ENCODE peak calls at places on chromosomes 2 and 18, in seven cellular contexts. P is tibial nerve, Q is suprapubic skin, R is A549, U is transverse colon, L is K562, S is SK-N-SH. J is an unnamed sample. For H3K4me1, the result is how much of the 10 kb centered on the place peaks cover.

GRCh38 chr2:205714058-205714776 is 31.9 kb downstream of the NRP2 start:
- DNase-seq in R (no peak), S (no peak), U (no peak), P (no peak), L (no peak), Q (no peak), J (no peak)

GRCh38 chr2:230657906-230658305 is 54.7 kb upstream of the CAB39 start:
- DNase-seq in R (no peak), Q (no peak), L (no peak), U (no peak), S (no peak), P (no peak), J (no peak)

GRCh38 chr2:15656090-15656489 is 64.4 kb downstream of the DDX1 start:
- DNase-seq in Q (no peak), S (no peak), P (no peak), R (no peak), U (no peak), L (no peak), J (no peak)

GRCh38 chr18:55489742-55490055 is 98.3 kb downstream of the TCF4 start:
- DNase-seq in L (no peak), Q (no peak), R (no peak), U (no peak), S (peak), P (no peak), J (no peak)

GRCh38 chr18:36493349-36494281 is 196.1 kb downstream of the FHOD3 start:
- DNase-seq in L (no peak), P (no peak), U (no peak), S (no peak), R (no peak), Q (no peak), J (no peak)

GRCh38 chr2:100646039-100646438 is 83.2 kb downstream of the PDCL3 start:
- DNase-seq in R (no peak), L (no peak), U (no peak), S (no peak), P (no peak), Q (no peak), J (no peak)

GRCh38 chr2:45968946-45969584 is 317.6 kb downstream of the PRKCE start:
- DNase-seq in U (no peak), Q (no peak), L (no peak), S (no peak), R (no peak), P (peak), J (no peak)

GRCh38 chr2:165293439-165294420 is 54.5 kb downstream of the SCN2A start:
- DNase-seq in Q (no peak), S (peak), P (no peak), L (peak), R (peak), U (peak), J (no peak)

GRCh38 chr18:7789853-7790552 is 222.9 kb downstream of the PTPRM start:
- DNase-seq in U (no peak), S (peak), R (peak), L (no peak), Q (no peak), P (no peak), J (peak)

GRCh38 chr2:183532514-183532913 is 408.3 kb downstream of the NUP35 start:
- DNase-seq in U (no peak), Q (no peak), P (no peak), R (no peak), L (no peak), S (no peak), J (no peak)

GRCh38 chr2:152042636-152043615 is 55.9 kb downstream of the CACNB4 start:
- DNase-seq in L (no peak), R (no peak), U (no peak), P (no peak), Q (no peak), S (no peak), J (no peak)

GRCh38 chr2:20667151-20667530 is 197 bp downstream of the GDF7 start:
- DNase-seq in L (peak), Q (no peak), R (no peak), S (peak), U (no peak), P (no peak), J (no peak)

GRCh38 chr2:160651416-160652200 is 158.0 kb upstream of the RBMS1 start:
- DNase-seq in Q (no peak), L (no peak), P (no peak), R (no peak), U (no peak), S (no peak), J (no peak)

GRCh38 chr2:128258218-128258617 is 60.5 kb downstream of the HS6ST1 start:
- DNase-seq in S (no peak), L (no peak), U (no peak), R (no peak), P (no peak), Q (peak), J (no peak)

GRCh38 chr2:217856871-217857270 is 145.9 kb downstream of the TNS1 start:
- DNase-seq in R (no peak), L (no peak), S (no peak), P (no peak), U (no peak), Q (no peak), J (no peak)

GRCh38 chr2:7954223-7954622 is 727.6 kb upstream of the ID2 start:
- DNase-seq in L (no peak), S (no peak), R (no peak), P (no peak), U (no peak), Q (no peak), J (no peak)

GRCh38 chr2:126774761-126775160 is 118.8 kb downstream of the GYPC start:
- DNase-seq in P (no peak), Q (no peak), R (no peak), S (no peak), U (no peak), L (no peak), J (no peak)

GRCh38 chr18:22601481-22601880 is 183.8 kb upstream of the CTAGE1 start:
- DNase-seq in Q (no peak), L (no peak), R (no peak), S (no peak), P (no peak), U (no peak), J (no peak)

GRCh38 chr2:20421988-20422678 is 24.7 kb upstream of the RHOB start:
- DNase-seq in S (no peak), L (no peak), P (peak), R (no peak), U (peak), Q (peak), J (peak)

GRCh38 chr2:53880756-53881155 is 21.0 kb upstream of the GPR75 start:
- DNase-seq in U (no peak), S (no peak), R (no peak), L (no peak), Q (no peak), P (no peak), J (no peak)
- H3K4me3 ChIP-seq in U (no peak), S (no peak), R (no peak), L (no peak), Q (no peak), P (no peak), J (no peak)

GRCh38 chr2:26870585-26871095 is 22.7 kb downstream of the DPYSL5 start:
- DNase-seq in S (no peak), P (no peak), L (no peak), Q (no peak), U (no peak), R (no peak), J (no peak)
- TF ChIP-seq EP300 in S (no peak), P (no peak), L (no peak), Q (no peak), U (no peak), R (no peak), J (no peak)

DNA sequence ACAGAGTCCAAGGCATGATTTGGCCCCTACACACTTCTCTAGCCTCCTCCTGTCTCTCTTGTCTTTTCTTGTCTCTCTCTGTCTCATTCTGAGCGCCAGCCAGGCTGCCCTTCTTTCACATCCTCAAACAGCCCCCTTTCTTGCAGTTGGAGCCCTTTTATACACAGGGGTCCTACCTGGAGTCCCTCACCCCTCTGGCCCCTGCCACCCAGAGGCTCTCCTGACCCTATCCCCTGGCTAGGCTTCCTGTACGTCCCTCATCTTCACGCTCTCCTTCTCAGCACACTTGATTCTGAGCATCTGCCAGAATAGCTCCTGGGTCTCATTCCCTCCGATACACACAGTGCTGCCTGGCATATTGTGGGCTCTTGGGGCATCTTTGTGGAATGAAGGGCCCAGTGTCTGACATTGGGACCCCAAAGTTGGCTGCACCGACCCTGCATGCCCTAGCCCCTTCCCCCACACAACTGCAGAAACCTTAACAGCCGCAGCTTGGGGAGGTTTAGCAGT is 261.9 kb downstream of the DYSF start:
- DNase-seq in Q (no peak), R (no peak), L (no peak), S (no peak), P (no peak), U (no peak), J (no peak)
- H3K4me1 ChIP-seq in Q (under half), R (under half), L (under half), S (under half), P (under half), U (under half), J (under half)

DNA sequence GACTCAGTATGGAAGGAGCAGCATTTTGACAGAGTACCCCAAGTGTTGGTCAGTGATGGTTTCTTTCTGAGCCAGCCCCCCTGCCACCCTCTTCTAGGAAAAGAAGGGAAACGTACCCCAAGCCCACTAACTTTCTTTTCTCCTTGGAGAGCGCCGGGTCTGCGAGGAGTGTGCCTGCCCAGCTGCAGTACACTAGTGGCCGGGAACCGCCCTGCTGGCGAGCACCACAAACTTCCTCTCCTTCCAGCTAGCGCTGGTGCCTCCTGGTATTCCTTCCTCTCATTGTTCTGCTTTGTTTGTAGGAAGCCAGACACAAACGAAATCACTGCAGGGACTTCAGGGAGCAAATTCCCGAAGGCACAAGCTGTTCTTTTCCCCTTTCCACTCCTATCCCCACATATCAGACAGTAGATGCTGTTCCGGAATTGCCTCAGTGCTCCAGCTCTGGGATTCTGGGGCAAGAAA is 1.8 kb downstream of the CCDC85A start:
- DNase-seq in Q (no peak), U (no peak), P (no peak), R (peak), L (no peak), S (no peak), J (no peak)
- H3K4me3 ChIP-seq in Q (peak), U (peak), P (peak), R (peak), L (no peak), S (peak), J (peak)

GRCh38 chr2:192993059-192993458 is 798.3 kb upstream of the TMEFF2 start:
- DNase-seq in U (no peak), L (no peak), P (no peak), Q (no peak), R (no peak), S (no peak), J (no peak)
- TF ChIP-seq EP300 in U (no peak), L (no peak), P (no peak), Q (no peak), R (no peak), S (no peak), J (no peak)

GRCh38 chr2:43391877-43392214 is 165.4 kb upstream of the ZFP36L2 start:
- DNase-seq in S (no peak), U (no peak), Q (no peak), R (no peak), P (no peak), L (no peak), J (no peak)
- H3K4me1 ChIP-seq in S (under half), U (half or more), Q (under half), R (under half), P (under half), L (under half), J (under half)

J was measured in stomach.